ENCODE peak calls at places on chromosome 20, in four cellular contexts. J is tibial artery, C is IMR-90, B is A549. H is an unnamed sample.

GRCh38 chr20:57548177-57549058 is 12.5 kb upstream of the PCK1 start:
- DNase-seq in C (no peak), B (no peak), J (peak), H (no peak)

GRCh38 chr20:46174469-46175126 is 56.5 kb downstream of the CD40 start:
- DNase-seq in C (peak), B (peak), J (no peak), H (peak)

GRCh38 chr20:16040742-16041141 is 532.5 kb downstream of the KIF16B start:
- DNase-seq in C (no peak), J (no peak), B (no peak), H (no peak)

GRCh38 chr20:19408971-19409370 is 196.5 kb downstream of the SLC24A3 start:
- DNase-seq in C (no peak), B (no peak), J (no peak), H (no peak)

GRCh38 chr20:48736231-48736630 is 91.6 kb downstream of the PREX1 start:
- DNase-seq in B (no peak), C (peak), J (no peak), H (no peak)

GRCh38 chr20:34089655-34090324 is 22.3 kb downstream of the EIF2S2 start:
- DNase-seq in J (no peak), B (no peak), C (no peak), H (no peak)

GRCh38 chr20:58852559-58853271 is at the start of gene GNAS:
- DNase-seq in J (no peak), B (peak), C (peak), H (no peak)

GRCh38 chr20:12098411-12098810 is 180.7 kb downstream of the BTBD3 start:
- DNase-seq in B (no peak), J (no peak), C (no peak), H (no peak)

GRCh38 chr20:21228511-21228910 is 74.6 kb upstream of the XRN2 start:
- DNase-seq in C (no peak), J (no peak), B (no peak), H (no peak)

GRCh38 chr20:13221673-13222318 is 722 bp downstream of the ISM1 start:
- DNase-seq in J (peak), B (peak), C (peak), H (peak)

GRCh38 chr20:17648782-17649730 is 33.0 kb downstream of the RRBP1 start:
- DNase-seq in J (peak), C (no peak), B (peak), H (no peak)

GRCh38 chr20:3156811-3157619 is 2.6 kb downstream of the FASTKD5 start:
- DNase-seq in C (peak), B (no peak), J (no peak), H (no peak)

GRCh38 chr20:42219005-42219404 is 600.8 kb upstream of the CHD6 start:
- DNase-seq in C (no peak), B (no peak), J (no peak), H (no peak)

GRCh38 chr20:47418061-47418616 is 61.6 kb upstream of the ZMYND8 start:
- DNase-seq in J (no peak), B (no peak), C (no peak), H (no peak)

GRCh38 chr20:58312836-58313235 is 3.3 kb downstream of the RAB22A start:
- DNase-seq in J (no peak), B (no peak), C (no peak), H (no peak)

GRCh38 chr20:58839474-58839874 is 11.2 kb downstream of the GNAS-AS1 start:
- DNase-seq in J (peak), B (peak), C (peak), H (no peak)

GRCh38 chr20:56429496-56429895 is 17.4 kb downstream of the CASS4 start:
- DNase-seq in C (peak), J (peak), B (no peak), H (no peak)

GRCh38 chr20:38218566-38218885 is 42.0 kb downstream of the KIAA1755 start:
- DNase-seq in B (no peak), J (peak), C (no peak), H (no peak)

GRCh38 chr20:62239278-62239879 is 1.1 kb downstream of the OSBPL2 start:
- DNase-seq in B (no peak), J (no peak), C (no peak), H (no peak)
- H3K27ac ChIP-seq in B (peak), J (peak), C (no peak), H (no peak)

GRCh38 chr20:10666221-10667076 is 7.3 kb downstream of the JAG1 start:
- DNase-seq in C (no peak), J (no peak), B (no peak), H (no peak)

GRCh38 chr20:10667077-10667401 is 6.8 kb downstream of the JAG1 start:
- DNase-seq in B (no peak), J (peak), C (no peak), H (peak)

GRCh38 chr20:10665791-10666190 is 8.0 kb downstream of the JAG1 start:
- DNase-seq in C (peak), B (no peak), J (peak), H (no peak)

GRCh38 chr20:10662661-10663458 is 10.9 kb downstream of the JAG1 start:
- DNase-seq in B (no peak), J (no peak), C (no peak), H (no peak)

GRCh38 chr20:10665027-10665561 is 8.7 kb downstream of the JAG1 start:
- DNase-seq in B (no peak), J (no peak), C (peak), H (no peak)
- H3K27ac ChIP-seq in B (peak), J (peak), C (peak), H (no peak)

GRCh38 chr20:50488236-50488806 is 21.9 kb upstream of the PTPN1 start:
- DNase-seq in J (no peak), B (no peak), C (no peak), H (no peak)

GRCh38 chr20:50491926-50492634 is 18.1 kb upstream of the PTPN1 start:
- DNase-seq in C (peak), J (peak), B (no peak), H (no peak)

GRCh38 chr20:50491168-50491567 is 19.0 kb upstream of the PTPN1 start:
- DNase-seq in C (no peak), J (no peak), B (no peak), H (no peak)

GRCh38 chr20:50484271-50484976 is 25.8 kb upstream of the PTPN1 start:
- DNase-seq in J (no peak), B (no peak), C (no peak), H (no peak)

GRCh38 chr20:50487397-50487796 is 22.8 kb upstream of the PTPN1 start:
- DNase-seq in J (no peak), B (no peak), C (no peak), H (no peak)
- H3K27ac ChIP-seq in J (no peak), B (no peak), C (no peak), H (no peak)

GRCh38 chr20:32672982-32673727 is 586 bp downstream of the C20orf203 start:
- DNase-seq in C (no peak), B (no peak), J (no peak), H (no peak)
- H3K27ac ChIP-seq in C (no peak), B (peak), J (no peak), H (peak)

DNA sequence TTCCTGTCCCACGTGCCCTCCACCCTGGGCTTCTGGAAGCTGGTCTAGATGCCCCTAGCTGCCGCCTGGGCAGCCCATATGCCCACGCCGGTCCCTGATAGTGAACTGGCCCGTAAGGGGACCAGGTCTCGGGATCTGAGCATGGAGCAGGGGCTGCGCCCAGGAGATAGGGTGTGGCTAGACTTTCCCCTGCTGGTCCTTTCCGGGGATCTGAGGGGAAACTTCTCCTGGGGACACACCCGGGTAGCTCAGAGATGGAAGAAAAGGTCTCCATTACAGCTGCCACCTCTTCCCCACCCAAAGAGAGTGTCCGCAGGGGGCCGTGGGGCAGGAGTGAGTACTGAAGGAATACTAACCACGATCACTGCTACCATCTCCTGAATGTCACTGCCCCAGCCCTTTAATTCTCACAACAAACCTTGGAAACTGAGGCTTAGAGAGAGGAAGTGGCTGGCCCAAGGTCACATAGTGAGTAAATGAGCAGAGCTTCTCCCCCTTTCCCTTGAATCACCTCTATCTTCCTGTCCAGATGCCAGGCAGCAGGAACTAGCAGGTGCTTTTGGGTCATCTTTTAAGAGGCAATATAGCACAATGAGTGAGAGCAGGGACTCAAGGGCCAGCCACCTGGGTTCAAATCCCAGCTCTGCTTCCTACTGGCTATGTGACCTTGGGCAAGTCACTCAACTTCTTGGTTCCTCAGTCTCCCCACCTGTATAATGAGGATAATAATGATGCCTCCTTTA is 11.8 kb upstream of the CCN5 start:
- DNase-seq in B (no peak), J (peak), C (no peak), H (no peak)
- H3K27ac ChIP-seq in B (peak), J (peak), C (peak), H (peak)

DNA sequence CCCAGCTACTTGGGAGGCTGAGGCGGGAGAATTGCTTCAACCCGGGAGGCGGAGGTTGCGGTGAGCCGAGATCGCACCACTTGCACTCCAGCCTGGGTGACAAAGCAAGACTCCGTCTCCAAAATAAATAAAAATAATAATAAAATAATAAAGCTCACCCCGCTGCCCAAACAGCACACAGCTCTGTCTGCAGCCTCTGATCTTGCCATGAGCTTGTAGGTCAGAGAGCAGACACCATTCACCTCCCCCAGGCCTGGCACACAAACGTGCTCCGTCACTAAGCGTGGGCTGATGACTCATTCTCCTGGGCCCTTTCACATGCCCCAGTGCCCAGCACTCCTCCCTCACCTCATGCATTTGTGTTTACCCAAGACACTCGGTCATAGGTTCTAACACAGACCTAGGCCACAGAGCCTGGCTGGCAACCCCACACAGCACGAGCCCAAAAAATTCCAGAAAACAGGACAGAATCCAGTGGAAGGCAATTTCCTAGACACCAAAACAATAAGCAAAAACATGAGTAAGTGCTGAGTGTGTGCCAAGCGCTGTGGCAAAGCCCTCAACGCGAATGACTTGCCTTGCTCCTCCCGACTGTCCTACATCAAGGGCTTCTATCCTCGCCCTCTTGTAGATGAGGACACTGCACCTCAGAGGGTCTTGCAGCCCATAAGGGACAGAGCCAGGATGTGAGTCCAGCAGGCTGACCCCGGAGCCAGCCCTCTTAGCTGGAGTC is 18.0 kb downstream of the ATP9A start:
- DNase-seq in J (peak), B (peak), C (peak), H (peak)
- H3K27ac ChIP-seq in J (peak), B (peak), C (peak), H (peak)

GRCh38 chr20:23583526-23583925 is 15.2 kb upstream of the CST9L start:
- DNase-seq in B (no peak), C (no peak), J (no peak), H (no peak)
- H3K27ac ChIP-seq in B (no peak), C (no peak), J (no peak), H (no peak)

DNA sequence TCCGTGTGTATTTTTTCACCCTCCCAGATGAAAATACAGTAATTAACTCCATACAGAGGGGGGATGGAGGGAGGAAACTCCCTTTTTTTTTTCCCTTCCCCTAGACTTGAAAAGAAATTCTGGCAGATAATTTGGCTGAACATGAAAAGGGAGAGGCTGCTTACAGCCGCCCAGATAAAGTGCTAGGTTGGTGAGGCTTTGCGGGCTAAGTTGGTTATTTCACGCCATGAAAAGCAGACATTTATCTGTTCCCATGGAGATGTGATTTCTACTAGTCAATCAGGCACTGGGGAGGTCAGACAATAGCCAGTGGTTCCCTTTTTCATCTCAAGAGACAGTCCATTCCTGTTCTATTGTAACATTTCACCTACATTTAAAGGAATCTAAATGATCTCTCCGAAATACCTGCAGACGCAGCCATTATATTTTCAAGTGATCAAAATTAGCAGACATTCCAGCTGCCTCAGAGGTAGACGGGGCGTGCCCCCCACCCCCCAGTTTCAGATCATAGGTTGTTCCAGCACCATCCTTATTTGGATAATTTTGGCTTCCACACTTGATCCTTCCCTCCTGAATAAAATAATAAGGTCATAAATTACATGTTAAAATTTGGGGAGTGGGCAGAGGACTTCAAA is 143.9 kb upstream of the ZNF217 start:
- DNase-seq in J (no peak), B (no peak), C (no peak), H (no peak)
- H3K27ac ChIP-seq in J (no peak), B (peak), C (peak), H (no peak)

GRCh38 chr20:63980806-63981728 is at the start of gene PRPF6:
- DNase-seq in J (peak), B (peak), C (peak), H (peak)
- H3K27ac ChIP-seq in J (peak), B (peak), C (peak), H (peak)

GRCh38 chr20:14888172-14888571 is 550.8 kb upstream of the FLRT3 start:
- DNase-seq in C (no peak), B (no peak), J (no peak), H (no peak)
- H3K27ac ChIP-seq in C (no peak), B (peak), J (no peak), H (no peak)

H was measured in dorsolateral prefrontal cortex.